ENCODE peak calls at places on chromosomes 5 and 9, in seven cellular contexts. V, L, A, M, I, J and P are unnamed samples.
A peak's percentile ranks its signal among the peaks of the same experiment; 100 is the strongest.

GRCh38 chr9:20112367-20112766 is 323.5 kb upstream of the SLC24A2 start:
- DNase-seq in L (no peak), V (no peak), J (no peak), M (no peak), A (no peak), I (no peak), P (no peak)

GRCh38 chr9:137191245-137191644 is 2.8 kb downstream of the SSNA1 start:
- DNase-seq in L (no peak), I (no peak), V (no peak), M (no peak), A (no peak), J (no peak), P (no peak)

GRCh38 chr9:38376266-38376665 is 16.2 kb upstream of the ALDH1B1 start:
- DNase-seq in V (no peak), M (no peak), A (no peak), L (no peak), J (no peak), I (no peak), P (no peak)

GRCh38 chr5:154708845-154709244 is 46.3 kb upstream of the LARP1 start:
- DNase-seq in L (no peak), A (no peak), I (no peak), J (peak; percentile 62), V (no peak), M (peak; percentile 41), P (no peak)

GRCh38 chr5:95924720-95925119 is 36.9 kb downstream of the ELL2 start:
- DNase-seq in V (no peak), M (peak; percentile 66), A (peak; percentile 62), L (no peak), I (no peak), J (no peak), P (no peak)

GRCh38 chr9:21616082-21616778 is 134.1 kb upstream of the IFNE start:
- DNase-seq in A (no peak), J (peak; percentile 97), L (no peak), M (peak; percentile 98), V (peak; percentile 11), I (no peak), P (no peak)

GRCh38 chr9:133842721-133843227 is 104.6 kb upstream of the SARDH start:
- DNase-seq in L (no peak), A (no peak), M (no peak), I (no peak), J (no peak), V (no peak), P (no peak)

GRCh38 chr9:98455957-98456621 is 200.6 kb upstream of the TBC1D2 start:
- DNase-seq in J (peak; percentile 96), I (no peak), V (no peak), L (no peak), A (no peak), M (peak; percentile 23), P (peak; percentile 53)

GRCh38 chr9:124859803-124860581 is 1.8 kb downstream of the RPL35 start:
- DNase-seq in J (no peak), L (no peak), I (no peak), M (no peak), V (no peak), A (no peak), P (no peak)

GRCh38 chr9:133377721-133378216 is 1.6 kb downstream of the STKLD1 start:
- DNase-seq in I (no peak), L (no peak), V (no peak), A (peak; percentile 28), M (peak; percentile 23), J (peak; percentile 79), P (no peak)

GRCh38 chr5:62199792-62200716 is 106.0 kb upstream of the KIF2A start:
- DNase-seq in L (no peak), A (no peak), I (no peak), V (no peak), J (no peak), M (no peak), P (no peak)

GRCh38 chr5:172144291-172144815 is 43.7 kb downstream of the STK10 start:
- DNase-seq in I (no peak), A (no peak), M (no peak), L (no peak), V (no peak), J (peak; percentile 33), P (no peak)

GRCh38 chr9:23683476-23684095 is 142.5 kb downstream of the ELAVL2 start:
- DNase-seq in V (no peak), I (no peak), L (no peak), J (no peak), A (no peak), M (no peak), P (no peak)

GRCh38 chr5:27969157-27969556 is 930.8 kb upstream of the CDH9 start:
- DNase-seq in M (peak; percentile 51), A (no peak), L (no peak), V (no peak), I (no peak), J (no peak), P (no peak)

GRCh38 chr5:78367318-78367991 is 7.0 kb downstream of the SCAMP1 start:
- DNase-seq in M (peak; percentile 4), I (no peak), J (no peak), A (no peak), L (no peak), V (no peak), P (no peak)

GRCh38 chr9:22643541-22643940 is 196.9 kb downstream of the DMRTA1 start:
- DNase-seq in M (no peak), J (peak; percentile 50), V (no peak), A (no peak), I (no peak), L (no peak), P (no peak)

GRCh38 chr5:36696059-36696673 is 89.8 kb downstream of the SLC1A3 start:
- DNase-seq in M (peak; percentile 51), V (peak; percentile 23), J (peak; percentile 79), A (peak; percentile 67), L (no peak), I (peak; percentile 58), P (peak; percentile 7)

GRCh38 chr5:10611290-10611689 is 47.4 kb downstream of the ANKRD33B start:
- DNase-seq in A (no peak), M (no peak), V (no peak), L (no peak), I (no peak), J (no peak), P (no peak)

GRCh38 chr5:106019271-106019670 is 1651.5 kb downstream of the EFNA5 start:
- DNase-seq in L (no peak), J (no peak), V (no peak), M (no peak), A (no peak), I (no peak), P (no peak)

GRCh38 chr5:134240421-134240962 is 14.6 kb upstream of the PPP2CA start:
- DNase-seq in A (no peak), J (peak; percentile 45), L (no peak), I (no peak), M (no peak), V (peak; percentile 7), P (no peak)

GRCh38 chr9:97986466-97986865 is 3.3 kb downstream of the ANP32B start:
- DNase-seq in A (no peak), I (no peak), M (no peak), J (no peak), L (no peak), V (no peak), P (no peak)

GRCh38 chr5:136058031-136058971 is 29.5 kb downstream of the TGFBI start:
- DNase-seq in M (peak; percentile 98), J (peak; percentile 96), V (peak; percentile 92), I (peak; percentile 47), A (peak; percentile 55), L (no peak), P (no peak)

GRCh38 chr9:86546712-86547111 is 192.5 kb upstream of the TUT7 start:
- DNase-seq in I (no peak), L (no peak), M (peak; percentile 11), V (no peak), A (no peak), J (no peak), P (no peak)

GRCh38 chr9:112355305-112355953 is 22.0 kb upstream of the PTBP3 start:
- DNase-seq in L (no peak), I (no peak), V (peak; percentile 35), M (no peak), J (no peak), A (no peak), P (no peak)

GRCh38 chr5:54758038-54758437 is 227.4 kb downstream of the ESM1 start:
- DNase-seq in V (no peak), M (peak; percentile 91), A (no peak), I (no peak), L (no peak), J (peak; percentile 85), P (no peak)

GRCh38 chr5:16593630-16594029 is 23.2 kb downstream of the RETREG1 start:
- DNase-seq in M (peak; percentile 60), L (no peak), V (no peak), I (no peak), J (peak; percentile 32), A (no peak), P (no peak)

GRCh38 chr5:132257131-132258101 is at the start of gene PDLIM4:
- DNase-seq in I (no peak), M (no peak), V (no peak), L (no peak), J (peak; percentile 74), A (peak; percentile 12), P (no peak)

GRCh38 chr5:32504923-32505596 is 60.5 kb upstream of the ZFR start:
- DNase-seq in V (no peak), L (no peak), M (peak; percentile 90), J (peak; percentile 83), I (no peak), A (no peak), P (peak; percentile 76)

GRCh38 chr5:93677344-93678021 is 63.9 kb downstream of the POU5F2 start:
- DNase-seq in A (peak; percentile 21), J (peak; percentile 82), V (peak; percentile 77), I (peak; percentile 70), M (peak; percentile 85), L (no peak), P (no peak)

GRCh38 chr5:13536921-13537320 is 407.6 kb downstream of the DNAH5 start:
- DNase-seq in M (peak; percentile 92), A (no peak), L (no peak), V (no peak), I (no peak), J (peak; percentile 14), P (no peak)

GRCh38 chr9:7780261-7780988 is 19.2 kb downstream of the DMAC1 start:
- DNase-seq in I (no peak), V (no peak), M (peak; percentile 65), L (no peak), A (no peak), J (peak; percentile 55), P (no peak)